ENCODE peak calls at places on chromosomes 2 and 18, in five cellular contexts. J is AG04450; M is brain microvascular endothelial cell; C is lower leg skin; S is CD8-positive, alpha-beta T cell. Y is an unnamed sample.

GRCh38 chr2:60821587-60822302 is 59.6 kb upstream of the REL start:
- DNase-seq in J (no peak), M (no peak), C (no peak), S (no peak), Y (no peak)

GRCh38 chr2:228681426-228681825 is 499.9 kb upstream of the SPHKAP start:
- DNase-seq in J (no peak), M (peak), C (no peak), S (no peak), Y (no peak)

GRCh38 chr2:238389985-238390682 is 36.6 kb upstream of the ASB1 start:
- DNase-seq in J (no peak), M (no peak), C (no peak), S (no peak), Y (no peak)

GRCh38 chr18:36493349-36494281 is 196.1 kb downstream of the FHOD3 start:
- DNase-seq in J (no peak), M (no peak), C (no peak), S (no peak), Y (no peak)

GRCh38 chr18:908631-909621 is 4.3 kb downstream of the ADCYAP1 start:
- DNase-seq in J (no peak), M (no peak), C (no peak), S (no peak), Y (no peak)

GRCh38 chr2:231862071-231862470 is 64.1 kb downstream of the NPPC start:
- DNase-seq in J (no peak), M (no peak), C (no peak), S (no peak), Y (no peak)

GRCh38 chr2:12796617-12797016 is 79.9 kb downstream of the TRIB2 start:
- DNase-seq in J (no peak), M (no peak), C (no peak), S (no peak), Y (no peak)

GRCh38 chr2:96408631-96409542 is 73.3 kb downstream of the NCAPH start:
- DNase-seq in J (no peak), M (peak), C (no peak), S (no peak), Y (no peak)

GRCh38 chr2:187078297-187078696 is 229.3 kb upstream of the ZSWIM2 start:
- DNase-seq in J (no peak), M (peak), C (no peak), S (no peak), Y (no peak)

GRCh38 chr2:189164732-189165131 is 14.8 kb downstream of the COL5A2 start:
- DNase-seq in J (no peak), M (no peak), C (no peak), S (no peak), Y (no peak)

GRCh38 chr2:19868224-19868623 is 33.6 kb downstream of the TTC32 start:
- DNase-seq in J (no peak), M (no peak), C (no peak), S (no peak), Y (no peak)
- H3K4me3 ChIP-seq in J (peak), M (peak), C (no peak), S (peak), Y (peak)

DNA sequence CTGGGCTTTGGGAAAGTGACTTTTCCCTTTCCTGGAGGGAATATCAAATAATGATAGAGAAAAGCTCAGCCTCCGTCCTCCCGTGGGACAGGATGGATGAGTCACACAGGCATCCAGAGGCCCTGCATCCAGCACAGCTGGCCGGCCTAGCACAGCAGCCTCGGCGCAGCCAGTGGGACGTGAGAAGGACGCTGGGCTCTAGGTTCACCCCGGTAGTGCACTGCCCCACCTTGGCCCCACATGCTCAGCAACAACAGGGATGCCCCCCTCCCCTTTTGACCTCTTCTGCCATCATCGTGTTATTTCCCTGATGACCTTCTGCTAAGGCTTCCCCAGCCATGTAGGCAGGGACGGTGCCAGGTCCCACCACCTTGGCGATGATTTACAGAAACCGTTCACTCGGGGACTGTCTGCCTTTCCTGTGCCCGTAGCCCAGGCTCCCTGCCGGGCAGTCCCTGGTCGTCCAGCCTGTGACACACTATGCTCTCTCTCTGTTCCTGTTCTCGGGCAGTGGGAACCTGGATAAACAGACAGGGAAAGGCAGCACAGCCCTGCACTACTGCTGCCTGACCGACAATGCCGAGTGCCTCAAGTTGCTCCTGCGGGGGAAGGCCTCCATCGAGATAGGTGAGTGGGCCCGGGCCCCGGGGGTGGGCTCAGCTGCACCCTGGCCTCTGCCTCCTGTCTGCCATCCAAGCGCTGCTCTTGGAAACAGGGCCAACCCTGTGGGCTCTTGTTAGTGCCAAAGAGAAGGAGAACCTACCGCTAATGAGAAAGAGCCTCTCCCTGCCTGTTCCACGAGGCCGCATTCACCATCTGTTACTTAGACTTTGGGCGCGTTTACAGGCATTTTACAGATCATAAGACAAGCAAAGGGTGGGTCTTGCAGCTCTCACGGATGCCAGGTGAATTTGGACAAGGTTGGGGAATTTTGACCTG is 44.6 kb downstream of the ITGB1BP1 start:
- DNase-seq in J (peak), M (peak), C (peak), S (no peak), Y (no peak)
- TF ChIP-seq CTCF in J (peak), M (no peak), C (no peak), S (no peak), Y (no peak)

GRCh38 chr2:64311948-64312621 is 141.9 kb upstream of the LGALSL start:
- DNase-seq in J (peak), M (peak), C (peak), S (no peak), Y (peak)
- H3K4me3 ChIP-seq in J (no peak), M (no peak), C (no peak), S (no peak), Y (no peak)

DNA sequence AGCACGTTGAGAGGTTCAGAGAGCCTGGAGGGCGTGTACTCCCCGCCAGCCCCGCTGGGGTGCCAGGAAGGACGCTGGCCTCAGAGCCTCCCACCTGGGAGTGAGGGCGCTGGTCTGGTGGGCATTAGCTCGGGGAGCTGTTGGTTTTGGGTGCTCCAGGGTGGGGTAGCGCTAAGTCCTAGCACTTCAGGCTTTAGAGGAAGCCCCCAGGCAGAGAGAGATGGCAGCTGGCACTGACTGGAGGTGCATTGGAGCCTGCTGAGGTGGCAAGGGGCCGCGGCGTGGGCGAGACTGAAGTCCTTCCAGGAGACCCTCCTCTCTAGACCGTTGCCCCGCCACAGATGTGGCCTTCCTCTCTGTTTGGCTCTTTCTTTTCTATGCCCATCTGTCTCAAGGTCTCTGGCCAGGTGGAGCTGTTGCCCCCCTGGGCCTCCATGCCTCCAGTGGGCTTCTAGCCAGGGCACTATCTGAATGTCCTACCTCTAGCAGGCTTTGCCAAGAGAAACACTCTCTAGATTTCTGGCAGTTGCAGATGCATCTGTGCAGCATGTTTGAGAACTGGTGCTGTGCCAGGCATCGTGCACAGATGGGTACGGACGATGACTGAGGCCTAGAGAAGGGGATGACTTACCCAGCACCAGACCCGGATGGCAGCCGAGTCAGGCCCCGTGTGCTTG is 6.6 kb downstream of the CAPN10 start:
- DNase-seq in J (no peak), M (no peak), C (no peak), S (no peak), Y (no peak)
- TF ChIP-seq CTCF in J (no peak), M (no peak), C (no peak), S (no peak), Y (no peak)

GRCh38 chr18:26226229-26227050 is at the start of gene TAF4B:
- DNase-seq in J (peak), M (peak), C (peak), S (peak), Y (peak)

GRCh38 chr18:26228562-26229260 is 2.5 kb downstream of the TAF4B start:
- DNase-seq in J (no peak), M (no peak), C (no peak), S (no peak), Y (no peak)

GRCh38 chr18:26225022-26225693 is 1.1 kb upstream of the TAF4B start:
- DNase-seq in J (no peak), M (no peak), C (no peak), S (no peak), Y (no peak)

GRCh38 chr18:26227051-26227672 is 917 bp downstream of the TAF4B start:
- DNase-seq in J (no peak), M (no peak), C (no peak), S (no peak), Y (no peak)

GRCh38 chr18:26225915-26226228 is 373 bp upstream of the TAF4B start:
- DNase-seq in J (no peak), M (no peak), C (no peak), S (no peak), Y (no peak)
- H3K4me3 ChIP-seq in J (peak), M (peak), C (peak), S (peak), Y (peak)

GRCh38 chr18:76658627-76659026 is 163.6 kb upstream of the ZNF516 start:
- DNase-seq in J (no peak), M (no peak), C (no peak), S (no peak), Y (no peak)
- TF ChIP-seq CTCF in J (peak), M (peak), C (no peak), S (no peak), Y (no peak)

GRCh38 chr2:210461401-210461800 is 15.2 kb downstream of the LANCL1 start:
- DNase-seq in J (no peak), M (no peak), C (no peak), S (no peak), Y (no peak)
- H3K4me3 ChIP-seq in J (no peak), M (no peak), C (no peak), S (no peak), Y (no peak)